ENCODE peak calls at places on chromosomes 13 and 19, in nine cellular contexts. R is cardiac fibroblast, P is psoas muscle, O is AG04449, D is IMR-90, N is brain microvascular endothelial cell, Z is fibroblast of the aortic adventitia, S is fibroblast of pulmonary artery, K is foreskin fibroblast. Y is an unnamed sample.

GRCh38 chr19:18999896-19000620 is 33.3 kb downstream of the SUGP2 start:
- DNase-seq in R (peak), P (no peak), O (no peak), D (peak), N (no peak), Z (no peak), S (peak), K (peak), Y (no peak)

GRCh38 chr19:35727053-35727955 is 9.5 kb downstream of the KMT2B start:
- DNase-seq in R (no peak), P (no peak), O (no peak), D (no peak), N (no peak), Z (no peak), S (no peak), K (no peak), Y (no peak)

GRCh38 chr13:40101708-40102359 is 446.4 kb downstream of the COG6 start:
- DNase-seq in R (no peak), P (no peak), O (no peak), D (no peak), N (no peak), Z (no peak), S (no peak), K (no peak), Y (no peak)

GRCh38 chr13:99086149-99086868 is 108.4 kb upstream of the DOCK9 start:
- DNase-seq in R (peak), P (peak), O (no peak), D (peak), N (peak), Z (peak), S (peak), K (peak), Y (peak)

GRCh38 chr13:81480634-81481033 is 1139.7 kb upstream of the SPRY2 start:
- DNase-seq in R (no peak), P (no peak), O (no peak), D (no peak), N (no peak), Z (no peak), S (no peak), K (no peak), Y (no peak)

GRCh38 chr13:42495751-42496150 is 78.2 kb upstream of the TNFSF11 start:
- DNase-seq in R (no peak), P (no peak), O (no peak), D (no peak), N (no peak), Z (no peak), S (no peak), K (no peak), Y (no peak)

GRCh38 chr19:33417751-33418150 is 44.2 kb downstream of the CEBPG start:
- DNase-seq in R (no peak), P (no peak), O (no peak), D (no peak), N (no peak), Z (no peak), S (no peak), K (no peak), Y (no peak)

GRCh38 chr19:50858896-50859295 is 4.2 kb downstream of the KLK3 start:
- DNase-seq in R (no peak), P (no peak), O (no peak), D (no peak), N (no peak), Z (no peak), S (no peak), K (no peak), Y (no peak)

GRCh38 chr13:93147293-93147645 is 79.3 kb upstream of the GPC6 start:
- DNase-seq in R (peak), P (no peak), O (no peak), D (no peak), N (peak), Z (no peak), S (peak), K (no peak), Y (no peak)

GRCh38 chr19:39982883-39983282 is 11.9 kb downstream of the PSMC4 start:
- DNase-seq in R (no peak), P (no peak), O (no peak), D (no peak), N (no peak), Z (no peak), S (no peak), K (no peak), Y (no peak)

GRCh38 chr19:9671654-9672053 is 3.2 kb downstream of the ZNF562 start:
- DNase-seq in R (no peak), P (no peak), O (no peak), D (no peak), N (no peak), Z (no peak), S (no peak), K (peak), Y (no peak)

GRCh38 chr13:46720189-46720588 is 76.8 kb downstream of the ESD start:
- DNase-seq in R (no peak), P (no peak), O (no peak), D (no peak), N (no peak), Z (no peak), S (no peak), K (no peak), Y (no peak)

GRCh38 chr19:23470873-23471555 is 75.7 kb upstream of the ZNF91 start:
- DNase-seq in R (no peak), P (no peak), O (no peak), D (no peak), N (no peak), Z (no peak), S (no peak), K (no peak), Y (no peak)

GRCh38 chr19:51448011-51448744 is 10.1 kb downstream of the SIGLEC8 start:
- DNase-seq in R (no peak), P (no peak), O (no peak), D (no peak), N (no peak), Z (no peak), S (no peak), K (no peak), Y (no peak)

GRCh38 chr13:113117335-113117872 is 5.2 kb upstream of the F10 start:
- DNase-seq in R (no peak), P (no peak), O (no peak), D (no peak), N (no peak), Z (no peak), S (peak), K (no peak), Y (no peak)

GRCh38 chr19:48999481-49000325 is 6.0 kb downstream of the RUVBL2 start:
- DNase-seq in R (peak), P (peak), O (no peak), D (peak), N (peak), Z (peak), S (peak), K (peak), Y (peak)

GRCh38 chr19:11195169-11195568 is 2.2 kb downstream of the KANK2 start:
- DNase-seq in R (peak), P (no peak), O (no peak), D (peak), N (no peak), Z (no peak), S (peak), K (no peak), Y (no peak)

GRCh38 chr19:11506101-11506555 is 489 bp upstream of the ZNF653 start:
- DNase-seq in R (no peak), P (no peak), O (no peak), D (no peak), N (no peak), Z (no peak), S (no peak), K (no peak), Y (no peak)

GRCh38 chr19:46732172-46732938 is 13.5 kb upstream of the FKRP start:
- DNase-seq in R (no peak), P (no peak), O (no peak), D (no peak), N (no peak), Z (no peak), S (no peak), K (no peak), Y (no peak)

GRCh38 chr19:35545855-35546381 is 492 bp downstream of the TMEM147 start:
- DNase-seq in R (peak), P (peak), O (no peak), D (no peak), N (no peak), Z (no peak), S (no peak), K (no peak), Y (peak)

GRCh38 chr19:48954595-48955307 is at the start of gene BAX:
- DNase-seq in R (peak), P (peak), O (no peak), D (peak), N (peak), Z (peak), S (peak), K (peak), Y (peak)

GRCh38 chr13:99220199-99220931 is 19.7 kb downstream of the UBAC2 start:
- DNase-seq in R (no peak), P (no peak), O (no peak), D (no peak), N (peak), Z (no peak), S (no peak), K (no peak), Y (no peak)

GRCh38 chr19:3080281-3080680 is 13.9 kb upstream of the GNA11 start:
- DNase-seq in R (no peak), P (no peak), O (peak), D (peak), N (peak), Z (peak), S (no peak), K (peak), Y (no peak)

GRCh38 chr19:33627962-33628839 is 6.4 kb downstream of the CHST8 start:
- DNase-seq in R (no peak), P (no peak), O (no peak), D (no peak), N (no peak), Z (no peak), S (no peak), K (no peak), Y (no peak)

GRCh38 chr13:51456510-51456909 is 3.7 kb upstream of the INTS6 start:
- DNase-seq in R (no peak), P (no peak), O (no peak), D (no peak), N (no peak), Z (no peak), S (no peak), K (no peak), Y (no peak)

GRCh38 chr13:19185086-19185864 is 3.7 kb upstream of the TUBA3C start:
- DNase-seq in R (no peak), P (no peak), O (no peak), D (no peak), N (no peak), Z (no peak), S (no peak), K (no peak), Y (peak)

DNA sequence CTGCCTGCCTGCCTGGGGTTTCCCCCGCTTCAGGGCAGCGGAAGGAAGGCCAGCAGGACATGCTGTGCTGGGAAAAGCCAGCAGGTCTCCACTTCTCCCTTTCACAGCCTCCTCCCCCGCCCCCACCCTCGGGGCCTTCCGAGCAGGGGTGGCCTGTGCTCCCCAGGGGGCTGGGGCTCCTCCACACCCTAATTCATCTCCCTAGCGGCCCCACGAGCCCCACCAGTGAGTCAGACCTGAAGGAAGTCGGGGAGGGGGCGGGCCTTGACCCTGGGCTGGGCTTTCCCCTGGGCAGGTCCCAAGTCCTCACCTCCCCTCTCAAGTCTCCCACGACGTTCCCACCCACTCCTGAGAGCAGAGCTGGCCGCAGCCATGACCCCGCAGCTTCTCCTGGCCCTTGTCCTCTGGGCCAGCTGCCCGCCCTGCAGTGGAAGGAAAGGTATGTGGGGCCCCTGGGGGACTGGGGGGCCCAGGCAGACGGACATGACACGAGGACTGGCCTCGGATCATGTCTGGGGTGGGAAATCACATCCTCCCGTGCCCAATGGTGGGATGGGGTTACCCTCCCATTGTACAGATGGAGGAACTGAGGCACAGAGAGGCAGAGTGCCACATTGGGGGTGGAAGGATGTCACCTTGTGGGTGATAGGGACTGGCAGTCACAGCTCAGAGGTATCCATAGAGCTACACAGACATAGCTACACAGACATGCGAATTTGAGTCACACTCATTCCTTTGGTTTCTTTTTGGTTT is at the start of gene EBI3:
- DNase-seq in R (peak), P (peak), O (peak), D (peak), N (peak), Z (peak), S (peak), K (peak), Y (no peak)
- H3K4me3 ChIP-seq in R (no peak), P (peak), O (no peak), D (no peak), N (no peak), Z (no peak), S (no peak), K (no peak), Y (no peak)

GRCh38 chr19:13959962-13960862 is 7.9 kb downstream of the DCAF15 start:
- DNase-seq in R (no peak), P (no peak), O (no peak), D (no peak), N (no peak), Z (no peak), S (no peak), K (no peak), Y (no peak)
- TF ChIP-seq CTCF in R (peak), P (peak), O (peak), D (peak), N (peak), Z (peak), S (peak), K (peak), Y (no peak)

GRCh38 chr19:7605490-7606222 is 10.0 kb downstream of the CAMSAP3 start:
- DNase-seq in R (peak), P (no peak), O (no peak), D (no peak), N (no peak), Z (no peak), S (peak), K (no peak), Y (no peak)
- H3K4me3 ChIP-seq in R (no peak), P (no peak), O (no peak), D (no peak), N (no peak), Z (no peak), S (no peak), K (no peak), Y (no peak)

DNA sequence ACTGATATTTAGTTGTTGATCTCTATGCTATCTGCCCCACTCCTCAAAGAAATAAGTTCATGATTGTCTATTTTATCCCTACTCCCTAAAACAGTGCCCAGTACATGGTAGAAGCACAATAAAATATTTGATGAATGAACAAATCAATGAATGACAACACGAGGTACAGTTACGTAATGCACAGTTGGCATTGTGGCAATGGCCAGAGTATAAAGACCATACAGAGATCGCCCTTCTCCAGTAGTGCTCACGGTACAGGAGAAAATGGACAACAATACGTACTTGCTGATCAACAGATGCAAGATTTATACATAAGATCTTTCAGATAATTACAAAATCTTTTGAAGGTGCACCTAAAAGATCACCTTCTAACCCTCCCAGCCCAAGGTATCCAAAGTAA is 225.4 kb downstream of the KLF12 start:
- DNase-seq in R (no peak), P (no peak), O (no peak), D (no peak), N (no peak), Z (no peak), S (no peak), K (no peak), Y (no peak)
- TF ChIP-seq CTCF in R (no peak), P (no peak), O (no peak), D (no peak), N (no peak), Z (no peak), S (no peak), K (no peak), Y (no peak)

DNA sequence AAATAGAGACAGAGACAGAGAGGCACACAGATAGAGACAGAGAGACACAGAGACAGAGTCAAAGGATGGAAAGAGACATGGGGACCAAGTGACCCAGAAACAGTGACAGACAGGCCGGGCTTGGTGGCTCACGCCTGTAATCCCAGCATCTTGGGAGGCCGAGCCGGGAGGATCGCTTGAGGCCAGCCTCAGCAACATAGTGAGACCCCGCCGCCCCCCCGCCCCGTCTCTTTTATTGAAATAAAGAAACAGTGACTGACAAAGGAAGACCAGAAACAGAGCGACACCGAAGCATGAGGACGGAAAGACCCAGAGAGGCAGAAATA is 848 bp upstream of the NECTIN2 start:
- DNase-seq in R (no peak), P (peak), O (no peak), D (no peak), N (no peak), Z (no peak), S (no peak), K (no peak), Y (no peak)
- H3K4me3 ChIP-seq in R (no peak), P (peak), O (peak), D (peak), N (peak), Z (peak), S (peak), K (peak), Y (no peak)

Y was measured in lung.